ENCODE peak calls at places on chromosomes 13 and 19, in six cellular contexts. O, H, D, L, F and X are unnamed samples.

GRCh38 chr13:28531195-28531955 is 36.4 kb upstream of the FLT1 start:
- DNase-seq in O (peak; percentile 13), H (no peak), D (peak; percentile 59), L (no peak), F (peak; percentile 12), X (peak; percentile 33)

GRCh38 chr13:20448470-20448869 is 77.2 kb downstream of the CRYL1 start:
- DNase-seq in O (no peak), H (no peak), D (no peak), L (no peak), F (no peak), X (no peak)

GRCh38 chr19:14053500-14053899 is 8.4 kb downstream of the PALM3 start:
- DNase-seq in O (no peak), H (no peak), D (no peak), L (no peak), F (no peak), X (no peak)

GRCh38 chr13:66375756-66376155 is 854.4 kb downstream of the PCDH9 start:
- DNase-seq in O (no peak), H (no peak), D (no peak), L (no peak), F (no peak), X (no peak)

GRCh38 chr19:1251503-1252220 is 3.3 kb downstream of the MIDN start:
- DNase-seq in O (peak; percentile 61), H (no peak), D (peak; percentile 89), L (no peak), F (peak; percentile 37), X (no peak)

GRCh38 chr19:55704494-55705245 is 29.6 kb downstream of the EPN1 start:
- DNase-seq in O (no peak), H (no peak), D (no peak), L (no peak), F (no peak), X (no peak)

GRCh38 chr19:9917322-9917721 is 19.0 kb downstream of the OLFM2 start:
- DNase-seq in O (peak; percentile 14), H (peak; percentile 80), D (no peak), L (no peak), F (peak; percentile 52), X (peak; percentile 63)

GRCh38 chr13:46492946-46493345 is 60.0 kb upstream of the LRCH1 start:
- DNase-seq in O (no peak), H (peak; percentile 11), D (no peak), L (no peak), F (peak; percentile 81), X (peak; percentile 74)

GRCh38 chr19:31513841-31514240 is 164.6 kb upstream of the TSHZ3 start:
- DNase-seq in O (no peak), H (no peak), D (no peak), L (no peak), F (no peak), X (no peak)

DNA sequence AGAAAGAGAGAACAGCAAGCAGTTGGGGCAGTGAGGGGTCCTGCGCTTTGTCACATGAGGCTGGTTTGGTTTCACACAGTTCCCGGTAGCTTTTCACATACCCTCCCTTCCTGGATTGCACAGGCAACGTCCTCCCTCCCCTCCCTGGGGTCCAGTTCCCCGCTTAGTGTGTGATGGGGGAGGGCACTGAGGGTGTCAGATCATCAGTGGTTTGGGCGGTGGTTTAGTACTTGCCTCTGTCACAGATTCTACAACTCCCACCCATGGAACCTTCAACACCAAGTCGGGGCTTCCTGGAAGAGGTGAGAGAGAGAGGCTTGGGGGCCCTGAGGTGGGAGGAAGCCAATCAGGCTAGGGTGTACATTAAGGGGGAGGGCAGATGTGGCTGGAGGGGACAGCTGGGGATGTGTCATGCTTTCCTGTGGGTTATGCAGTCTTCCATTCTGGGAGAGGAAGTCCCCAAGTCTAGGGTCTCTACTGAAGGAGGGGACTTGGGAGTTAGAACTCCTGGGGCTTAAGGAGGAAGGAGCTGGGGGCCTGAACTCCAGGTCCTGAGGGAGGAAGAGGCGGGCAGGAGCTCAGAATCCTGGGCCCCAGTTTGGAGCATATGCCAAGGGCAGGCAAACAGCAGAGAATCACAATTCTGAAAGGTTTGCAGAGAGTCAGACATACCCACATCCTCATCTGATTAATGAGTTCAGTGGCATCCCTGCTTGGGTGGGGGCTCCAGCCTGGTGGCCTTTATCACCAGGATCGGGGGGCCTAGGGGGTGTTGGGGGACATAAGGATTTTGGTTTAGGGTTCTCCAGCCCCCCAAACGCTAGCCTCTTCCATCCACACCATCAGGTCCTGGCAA is at the start of gene NKG7:
- DNase-seq in O (no peak), H (no peak), D (peak; percentile 55), L (no peak), F (no peak), X (no peak)
- H3K4me3 ChIP-seq in O (no peak within 1 kb of the TSS), H (no peak within 1 kb of the TSS), D (no peak within 1 kb of the TSS), L (no peak within 1 kb of the TSS), F (no peak within 1 kb of the TSS), X (no peak within 1 kb of the TSS)

GRCh38 chr13:30859326-30859725 is 46.7 kb upstream of the MEDAG start:
- DNase-seq in O (no peak), H (no peak), D (no peak), L (no peak), F (no peak), X (no peak)

GRCh38 chr13:30857636-30858035 is 48.4 kb upstream of the MEDAG start:
- DNase-seq in O (no peak), H (no peak), D (no peak), L (no peak), F (no peak), X (no peak)

GRCh38 chr13:30855569-30855968 is 50.5 kb upstream of the MEDAG start:
- DNase-seq in O (no peak), H (no peak), D (no peak), L (no peak), F (no peak), X (no peak)

GRCh38 chr13:30856004-30856790 is 49.9 kb upstream of the MEDAG start:
- DNase-seq in O (no peak), H (no peak), D (no peak), L (no peak), F (no peak), X (no peak)

DNA sequence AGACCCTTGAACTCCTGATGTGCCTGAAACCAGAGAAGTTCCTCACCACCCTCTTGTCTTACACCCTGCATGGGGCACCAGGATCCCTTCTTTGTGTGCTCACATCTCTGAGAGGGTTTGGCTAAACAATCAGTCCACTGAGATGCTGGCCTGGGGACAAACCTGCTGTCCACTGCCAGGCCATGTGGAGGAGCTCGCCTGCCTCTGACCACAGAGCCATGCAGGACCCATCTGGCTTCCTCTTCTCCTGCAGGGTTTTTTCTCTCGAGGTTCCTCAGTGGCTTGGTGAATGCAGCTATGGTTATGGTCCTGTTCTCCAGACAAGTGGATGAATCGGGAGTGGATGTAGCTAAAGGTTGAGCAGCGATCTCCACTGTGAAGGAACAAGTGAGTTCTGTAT is 49.1 kb upstream of the MEDAG start:
- DNase-seq in O (no peak), H (no peak), D (no peak), L (no peak), F (peak; percentile 45), X (no peak)
- TF ChIP-seq CTCF in O (no peak), H (no peak), D (no peak), L (no peak), F (peak; percentile 30), X (no peak)

GRCh38 chr19:47573076-47574026 is at the start of gene ZNF541:
- DNase-seq in O (peak; percentile 49), H (no peak), D (peak; percentile 75), L (no peak), F (peak; percentile 35), X (peak; percentile 71)
- H3K4me3 ChIP-seq in O (no peak within 1 kb of the TSS), H (no peak within 1 kb of the TSS), D (peak within 1 kb of the TSS; percentile 25), L (peak within 1 kb of the TSS; percentile 35), F (peak within 1 kb of the TSS; percentile 49), X (peak within 1 kb of the TSS; percentile 45)

GRCh38 chr19:6100284-6100915 is 9.9 kb downstream of the RFX2 start:
- DNase-seq in O (no peak), H (no peak), D (no peak), L (no peak), F (no peak), X (no peak)
- TF ChIP-seq CTCF in O (no peak), H (no peak), D (no peak), L (no peak), F (no peak), X (no peak)

GRCh38 chr19:5436101-5436947 is 18.9 kb upstream of the ZNRF4 start:
- DNase-seq in O (no peak), H (peak; percentile 92), D (no peak), L (peak; percentile 55), F (peak; percentile 44), X (peak; percentile 41)
- H3K4me3 ChIP-seq in O (no peak overlapping the region), H (peak overlapping the region; percentile 63), D (no peak overlapping the region), L (peak overlapping the region; percentile 60), F (peak overlapping the region; percentile 28), X (no peak overlapping the region)

GRCh38 chr19:51715850-51716249 is 7.9 kb downstream of the HAS1 start:
- DNase-seq in O (no peak), H (no peak), D (no peak), L (no peak), F (no peak), X (no peak)

GRCh38 chr19:51719251-51719901 is 4.4 kb downstream of the HAS1 start:
- DNase-seq in O (no peak), H (no peak), D (no peak), L (no peak), F (no peak), X (no peak)

GRCh38 chr19:51713319-51714285 is 10.2 kb downstream of the HAS1 start:
- DNase-seq in O (no peak), H (no peak), D (peak; percentile 44), L (no peak), F (no peak), X (no peak)

GRCh38 chr19:51714848-51715247 is 8.9 kb downstream of the HAS1 start:
- DNase-seq in O (no peak), H (no peak), D (no peak), L (no peak), F (peak; percentile 50), X (peak; percentile 79)

GRCh38 chr19:51716925-51717324 is 6.9 kb downstream of the HAS1 start:
- DNase-seq in O (no peak), H (no peak), D (peak; percentile 18), L (no peak), F (no peak), X (no peak)
- TF ChIP-seq CTCF in O (no peak), H (no peak), D (no peak), L (no peak), F (no peak), X (no peak)

GRCh38 chr19:52007805-52008557 is at the start of gene ZNF615:
- DNase-seq in O (peak; percentile 88), H (peak; percentile 75), D (peak; percentile 93), L (peak; percentile 52), F (peak; percentile 85), X (peak; percentile 90)
- H3K4me3 ChIP-seq in O (peak within 1 kb of the TSS; percentile 7), H (peak within 1 kb of the TSS; percentile 75), D (peak within 1 kb of the TSS; percentile 68), L (peak within 1 kb of the TSS; percentile 93), F (peak within 1 kb of the TSS; percentile 98), X (peak within 1 kb of the TSS; percentile 88)

DNA sequence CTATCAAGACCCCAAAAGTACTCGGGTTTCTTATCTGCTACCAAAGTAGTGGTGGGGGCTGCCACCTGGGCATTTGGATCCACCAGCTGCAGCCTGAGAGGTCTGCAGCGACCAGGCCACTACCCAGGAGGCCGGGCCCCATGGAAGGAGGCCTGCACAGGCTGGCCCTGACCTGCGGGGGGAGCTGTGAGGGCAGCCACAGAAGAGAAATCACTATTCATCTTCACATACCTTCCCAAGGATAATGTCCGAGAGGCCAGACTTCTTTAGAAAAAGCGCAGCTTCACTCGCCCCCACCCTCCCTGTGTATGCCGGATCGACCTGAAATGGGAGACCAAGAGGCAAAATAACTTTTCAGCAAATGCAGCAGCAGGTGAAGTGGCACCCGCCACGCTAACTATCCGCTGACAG is 30.1 kb downstream of the EPS15L1 start:
- DNase-seq in O (peak; percentile 37), H (peak; percentile 24), D (no peak), L (no peak), F (no peak), X (no peak)
- TF ChIP-seq CTCF in O (no peak), H (no peak), D (peak; percentile 34), L (peak; percentile 50), F (peak; percentile 32), X (peak; percentile 49)

GRCh38 chr13:51576754-51577153 is 7.5 kb upstream of the WDFY2 start:
- DNase-seq in O (no peak), H (no peak), D (no peak), L (no peak), F (no peak), X (no peak)
- H3K4me3 ChIP-seq in O (no peak overlapping the region), H (no peak overlapping the region), D (no peak overlapping the region), L (no peak overlapping the region), F (no peak overlapping the region), X (no peak overlapping the region)